ENCODE peak calls at places on chromosomes 3 and 15, in eight cellular contexts. B, O, U, Q, Z, D, V and S are unnamed samples.

GRCh38 chr3:172673210-172673679 is 37.6 kb downstream of the NCEH1 start:
- DNase-seq in B (peak; percentile 74), O (no peak), U (peak; percentile 84), Q (peak; percentile 80), Z (peak; percentile 59), D (peak; percentile 72), V (peak; percentile 16), S (peak; percentile 42)

GRCh38 chr15:64373360-64373759 is 7.9 kb downstream of the PCLAF start:
- DNase-seq in B (no peak), O (no peak), U (no peak), Q (no peak), Z (no peak), D (no peak), V (no peak), S (no peak)

GRCh38 chr15:65326109-65326508 is 21.6 kb downstream of the RNU5B-1 start:
- DNase-seq in B (no peak), O (no peak), U (no peak), Q (peak; percentile 25), Z (no peak), D (no peak), V (no peak), S (peak; percentile 87)

GRCh38 chr15:47484119-47484518 is 233.2 kb upstream of the SEMA6D start:
- DNase-seq in B (peak; percentile 17), O (no peak), U (no peak), Q (peak; percentile 18), Z (no peak), D (no peak), V (no peak), S (no peak)

GRCh38 chr15:74378853-74379252 is 11.4 kb upstream of the CYP11A1 start:
- DNase-seq in B (peak; percentile 43), O (peak; percentile 47), U (no peak), Q (peak; percentile 49), Z (no peak), D (no peak), V (no peak), S (no peak)

GRCh38 chr3:119245778-119246177 is 5.1 kb upstream of the B4GALT4 start:
- DNase-seq in B (no peak), O (no peak), U (no peak), Q (no peak), Z (no peak), D (peak; percentile 66), V (no peak), S (no peak)

GRCh38 chr15:63135804-63136203 is 14.1 kb downstream of the LACTB start:
- DNase-seq in B (peak; percentile 66), O (no peak), U (peak; percentile 61), Q (peak; percentile 88), Z (no peak), D (no peak), V (no peak), S (no peak)

GRCh38 chr3:104397713-104398112 is 969.0 kb upstream of the ALCAM start:
- DNase-seq in B (no peak), O (no peak), U (no peak), Q (no peak), Z (no peak), D (no peak), V (no peak), S (no peak)

GRCh38 chr3:50639055-50639494 is 22.1 kb downstream of the MAPKAPK3 start:
- DNase-seq in B (peak; percentile 69), O (no peak), U (peak; percentile 66), Q (peak; percentile 80), Z (no peak), D (no peak), V (no peak), S (no peak)

GRCh38 chr15:99414755-99415731 is 150.7 kb upstream of the MEF2A start:
- DNase-seq in B (no peak), O (peak; percentile 34), U (no peak), Q (no peak), Z (no peak), D (no peak), V (no peak), S (no peak)

GRCh38 chr15:65940618-65940909 is 71.3 kb downstream of the RAB11A start:
- DNase-seq in B (no peak), O (no peak), U (peak; percentile 37), Q (peak; percentile 30), Z (no peak), D (no peak), V (no peak), S (no peak)

GRCh38 chr3:3237979-3238378 is 58.5 kb upstream of the CRBN start:
- DNase-seq in B (no peak), O (no peak), U (no peak), Q (no peak), Z (no peak), D (no peak), V (no peak), S (no peak)

GRCh38 chr3:183576487-183577107 is 21.1 kb upstream of the KLHL6 start:
- DNase-seq in B (peak; percentile 37), O (no peak), U (no peak), Q (no peak), Z (no peak), D (no peak), V (no peak), S (no peak)

GRCh38 chr3:172575375-172575774 is 52.1 kb upstream of the TNFSF10 start:
- DNase-seq in B (no peak), O (no peak), U (no peak), Q (no peak), Z (no peak), D (no peak), V (no peak), S (no peak)

GRCh38 chr15:93121994-93122910 is 33.2 kb upstream of the RGMA start:
- DNase-seq in B (no peak), O (no peak), U (no peak), Q (no peak), Z (no peak), D (no peak), V (no peak), S (peak; percentile 74)

GRCh38 chr3:46489875-46490274 is 7.9 kb upstream of the RTP3 start:
- DNase-seq in B (peak; percentile 62), O (no peak), U (no peak), Q (peak; percentile 81), Z (no peak), D (no peak), V (no peak), S (no peak)

GRCh38 chr3:79140718-79141117 is 627.1 kb downstream of the ROBO1 start:
- DNase-seq in B (peak; percentile 34), O (no peak), U (no peak), Q (peak; percentile 69), Z (no peak), D (no peak), V (no peak), S (no peak)